ENCODE peak calls at places on chromosomes 2 and 18, in four cellular contexts. One of them, this sample, is unnamed.

GRCh38 chr2:231556981-231557380 is 26.7 kb upstream of the NMUR1 start:
- DNase-seq in head of caudate nucleus: no peak
- DNase-seq in fibroblast of the aortic adventitia: no peak
- DNase-seq in mucosa of gallbladder: no peak
- DNase-seq in this sample: no peak

GRCh38 chr18:62982600-62983251 is 267.4 kb downstream of the PHLPP1 start:
- DNase-seq in head of caudate nucleus: peak
- DNase-seq in fibroblast of the aortic adventitia: peak
- DNase-seq in mucosa of gallbladder: peak
- DNase-seq in this sample: no peak

GRCh38 chr18:23415530-23415929 is 37.6 kb upstream of the RIOK3 start:
- DNase-seq in head of caudate nucleus: no peak
- DNase-seq in fibroblast of the aortic adventitia: no peak
- DNase-seq in mucosa of gallbladder: no peak
- DNase-seq in this sample: no peak

GRCh38 chr18:48924621-48925601 is 25.9 kb downstream of the SMAD7 start:
- DNase-seq in head of caudate nucleus: no peak
- DNase-seq in fibroblast of the aortic adventitia: no peak
- DNase-seq in mucosa of gallbladder: no peak
- DNase-seq in this sample: no peak

GRCh38 chr18:7158201-7158600 is 40.6 kb upstream of the LAMA1 start:
- DNase-seq in head of caudate nucleus: no peak
- DNase-seq in fibroblast of the aortic adventitia: peak
- DNase-seq in mucosa of gallbladder: no peak
- DNase-seq in this sample: no peak

GRCh38 chr18:8559612-8560011 is 49.6 kb upstream of the RAB12 start:
- DNase-seq in head of caudate nucleus: no peak
- DNase-seq in fibroblast of the aortic adventitia: no peak
- DNase-seq in mucosa of gallbladder: no peak
- DNase-seq in this sample: no peak

GRCh38 chr2:8505311-8505920 is 176.4 kb upstream of the ID2 start:
- DNase-seq in head of caudate nucleus: no peak
- DNase-seq in fibroblast of the aortic adventitia: no peak
- DNase-seq in mucosa of gallbladder: no peak
- DNase-seq in this sample: no peak

GRCh38 chr2:11348209-11348749 is 3.8 kb upstream of the ROCK2 start:
- DNase-seq in head of caudate nucleus: no peak
- DNase-seq in fibroblast of the aortic adventitia: no peak
- DNase-seq in mucosa of gallbladder: peak
- DNase-seq in this sample: no peak

GRCh38 chr18:50614838-50615237 is 55.0 kb downstream of the MAPK4 start:
- DNase-seq in head of caudate nucleus: no peak
- DNase-seq in fibroblast of the aortic adventitia: peak
- DNase-seq in mucosa of gallbladder: peak
- DNase-seq in this sample: peak

GRCh38 chr2:194020155-194020554 is 1636.9 kb upstream of the SLC39A10 start:
- DNase-seq in head of caudate nucleus: no peak
- DNase-seq in fibroblast of the aortic adventitia: no peak
- DNase-seq in mucosa of gallbladder: no peak
- DNase-seq in this sample: no peak

GRCh38 chr2:224286923-224287322 is 115.0 kb downstream of the FAM124B start:
- DNase-seq in head of caudate nucleus: no peak
- DNase-seq in fibroblast of the aortic adventitia: no peak
- DNase-seq in mucosa of gallbladder: no peak
- DNase-seq in this sample: no peak

GRCh38 chr2:95359035-95359434 is 43.5 kb upstream of the FAHD2A start:
- DNase-seq in head of caudate nucleus: no peak
- DNase-seq in fibroblast of the aortic adventitia: peak
- DNase-seq in mucosa of gallbladder: no peak
- DNase-seq in this sample: no peak

GRCh38 chr18:75211002-75211621 is 515 bp downstream of the TSHZ1 start:
- DNase-seq in head of caudate nucleus: no peak
- DNase-seq in fibroblast of the aortic adventitia: peak
- DNase-seq in mucosa of gallbladder: no peak
- DNase-seq in this sample: no peak

GRCh38 chr18:73381361-73382031 is 513.7 kb upstream of the NETO1 start:
- DNase-seq in head of caudate nucleus: no peak
- DNase-seq in fibroblast of the aortic adventitia: no peak
- DNase-seq in mucosa of gallbladder: no peak
- DNase-seq in this sample: no peak

GRCh38 chr2:84674586-84674985 is 158.3 kb downstream of the DNAH6 start:
- DNase-seq in head of caudate nucleus: peak
- DNase-seq in fibroblast of the aortic adventitia: peak
- DNase-seq in mucosa of gallbladder: no peak
- DNase-seq in this sample: no peak

GRCh38 chr2:96205888-96206287 is 2.7 kb downstream of the STARD7 start:
- DNase-seq in head of caudate nucleus: no peak
- DNase-seq in fibroblast of the aortic adventitia: peak
- DNase-seq in mucosa of gallbladder: no peak
- DNase-seq in this sample: no peak

GRCh38 chr2:241068136-241068941 is 33.7 kb downstream of the MTERF4 start:
- DNase-seq in head of caudate nucleus: no peak
- DNase-seq in fibroblast of the aortic adventitia: no peak
- DNase-seq in mucosa of gallbladder: no peak
- DNase-seq in this sample: peak

GRCh38 chr2:157386747-157387146 is 57.1 kb downstream of the CYTIP start:
- DNase-seq in head of caudate nucleus: no peak
- DNase-seq in fibroblast of the aortic adventitia: no peak
- DNase-seq in mucosa of gallbladder: no peak
- DNase-seq in this sample: no peak

GRCh38 chr2:44171018-44171417 is 2.3 kb downstream of the PPM1B start:
- DNase-seq in head of caudate nucleus: no peak
- DNase-seq in fibroblast of the aortic adventitia: peak
- DNase-seq in mucosa of gallbladder: no peak
- DNase-seq in this sample: no peak

GRCh38 chr2:46836295-46837111 is 79.1 kb downstream of the MCFD2 start:
- DNase-seq in head of caudate nucleus: peak
- DNase-seq in fibroblast of the aortic adventitia: peak
- DNase-seq in mucosa of gallbladder: no peak
- DNase-seq in this sample: no peak

GRCh38 chr2:96869824-96870630 is at the start of gene SEMA4C:
- DNase-seq in head of caudate nucleus: peak
- DNase-seq in fibroblast of the aortic adventitia: no peak
- DNase-seq in mucosa of gallbladder: peak
- DNase-seq in this sample: peak

GRCh38 chr2:118118479-118118878 is 30.2 kb downstream of the INSIG2 start:
- DNase-seq in head of caudate nucleus: no peak
- DNase-seq in fibroblast of the aortic adventitia: no peak
- DNase-seq in mucosa of gallbladder: no peak
- DNase-seq in this sample: peak

GRCh38 chr18:26406854-26407517 is 141.4 kb downstream of the KCTD1 start:
- DNase-seq in head of caudate nucleus: no peak
- DNase-seq in fibroblast of the aortic adventitia: no peak
- DNase-seq in mucosa of gallbladder: no peak
- DNase-seq in this sample: no peak

GRCh38 chr2:101858910-101859309 is 132.8 kb upstream of the IL1R2 start:
- DNase-seq in head of caudate nucleus: no peak
- DNase-seq in fibroblast of the aortic adventitia: no peak
- DNase-seq in mucosa of gallbladder: no peak
- DNase-seq in this sample: no peak

GRCh38 chr2:109604597-109604996 is 9.2 kb downstream of the SEPTIN10 start:
- DNase-seq in head of caudate nucleus: no peak
- DNase-seq in fibroblast of the aortic adventitia: peak
- DNase-seq in mucosa of gallbladder: no peak
- DNase-seq in this sample: peak

GRCh38 chr2:189177441-189177840 is 2.1 kb downstream of the COL5A2 start:
- DNase-seq in head of caudate nucleus: no peak
- DNase-seq in fibroblast of the aortic adventitia: no peak
- DNase-seq in mucosa of gallbladder: no peak
- DNase-seq in this sample: no peak

GRCh38 chr2:189698020-189698887 is 23.8 kb downstream of the ANKAR start:
- DNase-seq in head of caudate nucleus: no peak
- DNase-seq in fibroblast of the aortic adventitia: peak
- DNase-seq in mucosa of gallbladder: peak
- DNase-seq in this sample: no peak

GRCh38 chr18:13207274-13207673 is 11.3 kb upstream of the LDLRAD4 start:
- DNase-seq in head of caudate nucleus: no peak
- DNase-seq in fibroblast of the aortic adventitia: no peak
- DNase-seq in mucosa of gallbladder: no peak
- DNase-seq in this sample: no peak